ENCODE peak calls at places on chromosomes 3 and 15, in seven cellular contexts. One of them, this sample, is unnamed.

GRCh38 chr3:84184937-84185336 is 773.9 kb upstream of the CADM2 start:
- DNase-seq in HCT116: no peak
- DNase-seq in HFFc6: no peak
- DNase-seq in ovary: no peak
- DNase-seq in GM20000: no peak
- DNase-seq in CD4-positive, alpha-beta T cell: no peak
- DNase-seq in A549: no peak
- DNase-seq in this sample: no peak

GRCh38 chr15:34084086-34084485 is 17.6 kb downstream of the EMC7 start:
- DNase-seq in HFFc6: no peak
- DNase-seq in GM20000: no peak
- DNase-seq in HCT116: no peak
- DNase-seq in CD4-positive, alpha-beta T cell: no peak
- DNase-seq in ovary: no peak
- DNase-seq in A549: no peak
- DNase-seq in this sample: no peak

GRCh38 chr3:142676151-142676550 is 47.7 kb upstream of the TRPC1 start:
- DNase-seq in ovary: no peak
- DNase-seq in HFFc6: no peak
- DNase-seq in GM20000: no peak
- DNase-seq in CD4-positive, alpha-beta T cell: no peak
- DNase-seq in HCT116: no peak
- DNase-seq in A549: no peak
- DNase-seq in this sample: no peak

GRCh38 chr3:27487383-27487782 is 3.2 kb upstream of the SLC4A7 start:
- DNase-seq in ovary: no peak
- DNase-seq in GM20000: no peak
- DNase-seq in CD4-positive, alpha-beta T cell: no peak
- DNase-seq in A549: no peak
- DNase-seq in HCT116: no peak
- DNase-seq in HFFc6: no peak
- DNase-seq in this sample: no peak

GRCh38 chr15:71649894-71650293 is 160.5 kb upstream of the NR2E3 start:
- DNase-seq in HCT116: no peak
- DNase-seq in ovary: no peak
- DNase-seq in GM20000: no peak
- DNase-seq in CD4-positive, alpha-beta T cell: no peak
- DNase-seq in HFFc6: no peak
- DNase-seq in A549: no peak
- DNase-seq in this sample: no peak

GRCh38 chr15:85477730-85478129 is 97.3 kb downstream of the AKAP13 start:
- DNase-seq in HCT116: no peak
- DNase-seq in A549: peak; percentile 40
- DNase-seq in ovary: no peak
- DNase-seq in HFFc6: no peak
- DNase-seq in CD4-positive, alpha-beta T cell: no peak
- DNase-seq in GM20000: no peak
- DNase-seq in this sample: no peak

GRCh38 chr3:177703788-177704187 is 506.5 kb upstream of the TBL1XR1 start:
- DNase-seq in A549: no peak
- DNase-seq in HCT116: no peak
- DNase-seq in ovary: no peak
- DNase-seq in CD4-positive, alpha-beta T cell: no peak
- DNase-seq in GM20000: no peak
- DNase-seq in HFFc6: no peak
- DNase-seq in this sample: no peak

GRCh38 chr3:51977449-51978142 is 2.7 kb downstream of the ABHD14A start:
- DNase-seq in HFFc6: no peak
- DNase-seq in A549: no peak
- DNase-seq in GM20000: no peak
- DNase-seq in ovary: no peak
- DNase-seq in HCT116: no peak
- DNase-seq in CD4-positive, alpha-beta T cell: peak; percentile 40
- DNase-seq in this sample: no peak

GRCh38 chr3:16885948-16886683 is 1.4 kb downstream of the PLCL2 start:
- DNase-seq in ovary: no peak
- DNase-seq in A549: no peak
- DNase-seq in GM20000: no peak
- DNase-seq in CD4-positive, alpha-beta T cell: no peak
- DNase-seq in HCT116: no peak
- DNase-seq in HFFc6: no peak
- DNase-seq in this sample: no peak

GRCh38 chr3:69032737-69033136 is 19.3 kb upstream of the EOGT start:
- DNase-seq in HFFc6: no peak
- DNase-seq in CD4-positive, alpha-beta T cell: no peak
- DNase-seq in A549: no peak
- DNase-seq in ovary: no peak
- DNase-seq in HCT116: no peak
- DNase-seq in GM20000: no peak
- DNase-seq in this sample: no peak

GRCh38 chr3:3027976-3028567 is 82.1 kb downstream of the IL5RA start:
- DNase-seq in ovary: no peak
- DNase-seq in CD4-positive, alpha-beta T cell: no peak
- DNase-seq in GM20000: peak; percentile 60
- DNase-seq in HCT116: no peak
- DNase-seq in A549: no peak
- DNase-seq in HFFc6: no peak
- DNase-seq in this sample: no peak

GRCh38 chr15:69758291-69758771 is 305.7 kb downstream of the RPLP1 start:
- DNase-seq in CD4-positive, alpha-beta T cell: no peak
- DNase-seq in GM20000: no peak
- DNase-seq in A549: no peak
- DNase-seq in HFFc6: peak; percentile 70
- DNase-seq in HCT116: no peak
- DNase-seq in ovary: no peak
- DNase-seq in this sample: no peak

GRCh38 chr3:78887029-78887428 is 880.8 kb downstream of the ROBO1 start:
- DNase-seq in CD4-positive, alpha-beta T cell: no peak
- DNase-seq in HCT116: no peak
- DNase-seq in A549: peak; percentile 5
- DNase-seq in HFFc6: peak; percentile 25
- DNase-seq in GM20000: no peak
- DNase-seq in ovary: no peak
- DNase-seq in this sample: no peak

GRCh38 chr3:189771842-189772494 is 140.8 kb downstream of the TP63 start:
- DNase-seq in GM20000: no peak
- DNase-seq in HCT116: no peak
- DNase-seq in CD4-positive, alpha-beta T cell: no peak
- DNase-seq in HFFc6: no peak
- DNase-seq in ovary: no peak
- DNase-seq in A549: no peak
- DNase-seq in this sample: no peak

GRCh38 chr3:30996467-30996866 is 102.0 kb upstream of the GADL1 start:
- DNase-seq in HCT116: no peak
- DNase-seq in ovary: no peak
- DNase-seq in CD4-positive, alpha-beta T cell: no peak
- DNase-seq in GM20000: no peak
- DNase-seq in A549: no peak
- DNase-seq in HFFc6: no peak
- DNase-seq in this sample: no peak

GRCh38 chr15:80061581-80061980 is 2.1 kb downstream of the ZFAND6 start:
- DNase-seq in HFFc6: no peak
- DNase-seq in ovary: no peak
- DNase-seq in GM20000: no peak
- DNase-seq in HCT116: no peak
- DNase-seq in A549: no peak
- DNase-seq in CD4-positive, alpha-beta T cell: no peak
- DNase-seq in this sample: no peak

GRCh38 chr3:189787622-189788021 is 156.4 kb downstream of the TP63 start:
- DNase-seq in HCT116: no peak
- DNase-seq in GM20000: no peak
- DNase-seq in HFFc6: no peak
- DNase-seq in A549: no peak
- DNase-seq in ovary: no peak
- DNase-seq in CD4-positive, alpha-beta T cell: no peak
- DNase-seq in this sample: no peak

GRCh38 chr15:37046876-37047614 is 53.3 kb downstream of the MEIS2 start:
- DNase-seq in A549: no peak
- DNase-seq in HFFc6: peak; percentile 48
- DNase-seq in CD4-positive, alpha-beta T cell: no peak
- DNase-seq in ovary: no peak
- DNase-seq in HCT116: no peak
- DNase-seq in GM20000: no peak
- DNase-seq in this sample: no peak

GRCh38 chr3:48435774-48436476 is 4.0 kb downstream of the CCDC51 start:
- DNase-seq in CD4-positive, alpha-beta T cell: peak; percentile 86
- DNase-seq in GM20000: peak; percentile 88
- DNase-seq in ovary: peak; percentile 87
- DNase-seq in HFFc6: peak; percentile 78
- DNase-seq in HCT116: peak; percentile 78
- DNase-seq in A549: peak; percentile 82
- DNase-seq in this sample: peak; percentile 89
- TF ChIP-seq CTCF in CD4-positive, alpha-beta T cell: peak; percentile 100
- TF ChIP-seq CTCF in GM20000: peak; percentile 100
- TF ChIP-seq CTCF in ovary: peak; percentile 99
- TF ChIP-seq CTCF in HFFc6: peak; percentile 100
- TF ChIP-seq CTCF in HCT116: peak; percentile 100
- TF ChIP-seq CTCF in A549: peak; percentile 98
- TF ChIP-seq CTCF in this sample: peak; percentile 96

DNA sequence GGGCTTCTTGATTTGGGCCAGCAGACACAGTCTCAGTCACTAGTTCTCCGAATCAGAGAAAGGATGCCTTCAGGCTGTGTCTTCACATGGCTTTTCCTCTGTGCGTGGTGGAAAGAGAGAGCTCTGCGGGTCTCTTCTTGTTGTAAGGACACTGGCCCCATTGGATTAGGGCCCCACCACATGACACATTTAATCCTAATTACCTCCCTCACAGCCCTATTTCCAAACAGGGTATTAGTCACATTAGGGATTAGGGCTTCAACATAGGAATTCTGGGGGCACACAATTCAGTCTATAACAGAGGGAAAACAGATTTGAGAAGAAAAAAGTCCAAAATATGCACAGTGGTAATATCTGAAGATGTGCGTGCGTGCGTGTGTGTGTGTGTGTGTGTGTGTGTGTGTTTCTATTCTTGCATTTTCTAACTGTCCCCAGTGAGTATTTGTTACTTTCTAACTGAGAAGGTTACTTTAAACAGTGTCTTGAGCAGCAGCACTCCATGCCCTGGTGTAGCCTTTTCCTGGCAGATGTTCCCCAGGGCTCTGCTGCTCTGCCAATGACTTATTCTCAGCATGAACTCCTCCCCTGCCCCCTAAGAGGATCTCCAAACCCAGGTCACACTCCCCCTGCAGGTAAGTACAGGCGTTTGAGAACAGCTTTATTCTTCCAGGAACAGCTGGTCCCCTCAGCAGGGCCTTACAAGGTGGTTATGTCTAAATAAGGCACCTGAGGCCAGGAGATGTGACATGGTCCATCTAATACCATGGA is 72.9 kb downstream of the RPL39L start:
- DNase-seq in ovary: no peak
- DNase-seq in CD4-positive, alpha-beta T cell: peak; percentile 54
- DNase-seq in HCT116: peak; percentile 47
- DNase-seq in GM20000: peak; percentile 37
- DNase-seq in HFFc6: peak; percentile 19
- DNase-seq in A549: peak; percentile 46
- DNase-seq in this sample: no peak
- TF ChIP-seq CTCF in ovary: no peak
- TF ChIP-seq CTCF in CD4-positive, alpha-beta T cell: peak; percentile 38
- TF ChIP-seq CTCF in HCT116: peak; percentile 69
- TF ChIP-seq CTCF in GM20000: peak; percentile 42
- TF ChIP-seq CTCF in HFFc6: peak; percentile 40
- TF ChIP-seq CTCF in A549: no peak
- TF ChIP-seq CTCF in this sample: no peak

GRCh38 chr15:91234759-91235158 is 134.7 kb downstream of the SV2B start:
- DNase-seq in A549: no peak
- DNase-seq in HCT116: no peak
- DNase-seq in GM20000: no peak
- DNase-seq in HFFc6: no peak
- DNase-seq in CD4-positive, alpha-beta T cell: no peak
- DNase-seq in ovary: no peak
- DNase-seq in this sample: no peak

GRCh38 chr15:91238664-91239428 is 138.8 kb downstream of the SV2B start:
- DNase-seq in GM20000: no peak
- DNase-seq in ovary: no peak
- DNase-seq in HFFc6: no peak
- DNase-seq in CD4-positive, alpha-beta T cell: no peak
- DNase-seq in HCT116: no peak
- DNase-seq in A549: no peak
- DNase-seq in this sample: no peak

GRCh38 chr15:91237493-91237892 is 137.4 kb downstream of the SV2B start:
- DNase-seq in CD4-positive, alpha-beta T cell: no peak
- DNase-seq in HFFc6: no peak
- DNase-seq in HCT116: no peak
- DNase-seq in GM20000: no peak
- DNase-seq in ovary: no peak
- DNase-seq in A549: no peak
- DNase-seq in this sample: no peak

DNA sequence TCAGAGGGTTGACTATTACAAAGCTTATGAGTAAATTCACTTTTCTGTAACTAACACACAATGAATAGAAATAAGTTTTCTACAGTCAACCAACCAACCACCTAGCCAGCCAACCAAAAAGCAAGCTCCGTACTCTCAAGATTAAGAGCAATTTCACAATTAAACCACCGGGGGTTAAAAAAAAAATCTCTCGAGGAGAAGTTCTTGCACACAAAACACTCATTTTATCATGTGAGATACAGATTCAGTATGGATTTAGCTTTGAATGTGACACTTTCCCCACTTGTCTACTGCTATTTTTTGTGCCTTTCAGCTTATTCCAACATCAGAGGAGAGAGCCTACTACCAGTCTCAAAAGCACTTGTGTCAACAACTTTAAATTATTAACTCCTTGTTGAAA is 135.3 kb downstream of the SV2B start:
- DNase-seq in HFFc6: no peak
- DNase-seq in CD4-positive, alpha-beta T cell: no peak
- DNase-seq in GM20000: no peak
- DNase-seq in A549: no peak
- DNase-seq in HCT116: no peak
- DNase-seq in ovary: no peak
- DNase-seq in this sample: no peak
- TF ChIP-seq CTCF in HFFc6: no peak
- TF ChIP-seq CTCF in CD4-positive, alpha-beta T cell: no peak
- TF ChIP-seq CTCF in GM20000: no peak
- TF ChIP-seq CTCF in A549: no peak
- TF ChIP-seq CTCF in HCT116: no peak
- TF ChIP-seq CTCF in ovary: no peak
- TF ChIP-seq CTCF in this sample: peak; percentile 63

DNA sequence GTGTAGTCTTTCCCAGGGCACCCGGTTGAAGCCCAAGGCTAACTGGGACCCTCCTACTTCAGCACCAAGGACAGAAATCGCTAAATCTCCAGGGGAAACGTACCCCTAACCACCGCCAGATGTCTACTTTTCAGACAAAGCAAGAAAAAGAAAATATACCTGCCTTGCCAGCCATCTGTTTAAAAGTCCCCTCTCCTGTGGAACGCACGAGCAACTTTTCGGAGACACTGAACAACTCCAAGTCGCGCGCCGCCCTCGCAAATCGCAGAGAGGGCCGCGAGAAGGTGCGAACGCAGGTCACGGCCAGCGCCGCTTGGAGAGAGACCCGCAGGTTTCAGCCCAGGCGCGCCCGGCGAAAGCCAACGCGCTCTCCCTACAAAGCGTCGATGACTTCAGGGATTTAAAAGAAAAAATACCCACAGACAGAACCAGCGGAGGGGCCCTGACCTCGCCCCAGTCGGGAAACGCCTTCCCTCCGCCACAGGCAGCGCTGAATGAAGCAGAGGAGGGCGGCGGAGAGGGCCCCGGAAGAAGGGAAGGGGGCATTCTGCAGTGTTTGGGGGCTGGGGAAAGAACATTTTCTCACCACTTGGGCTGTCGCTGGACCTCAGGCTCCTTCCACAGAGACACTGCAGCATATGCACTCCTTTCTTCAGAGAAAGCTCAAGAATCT is 213.1 kb downstream of the FGF12 start:
- DNase-seq in CD4-positive, alpha-beta T cell: no peak
- DNase-seq in HFFc6: no peak
- DNase-seq in HCT116: no peak
- DNase-seq in GM20000: no peak
- DNase-seq in ovary: no peak
- DNase-seq in A549: peak; percentile 9
- DNase-seq in this sample: peak; percentile 62
- TF ChIP-seq CTCF in CD4-positive, alpha-beta T cell: no peak
- TF ChIP-seq CTCF in HFFc6: no peak
- TF ChIP-seq CTCF in HCT116: no peak
- TF ChIP-seq CTCF in GM20000: no peak
- TF ChIP-seq CTCF in ovary: no peak
- TF ChIP-seq CTCF in A549: no peak
- TF ChIP-seq CTCF in this sample: no peak